ENCODE peak calls at places on chromosomes 1 and 21, in four cellular contexts. G, W, V and A are unnamed samples.
A peak's percentile ranks its signal among the peaks of the same experiment; 100 is the strongest.

GRCh38 chr1:203672354-203672753 is 45.7 kb downstream of the ATP2B4 start:
- DNase-seq in G (peak; percentile 71), W (no peak), V (peak; percentile 22), A (no peak)

GRCh38 chr1:167554028-167554779 is 642 bp upstream of the CREG1 start:
- DNase-seq in G (peak; percentile 18), W (no peak), V (no peak), A (no peak)

GRCh38 chr21:45291613-45292398 is 4.1 kb upstream of the POFUT2 start:
- DNase-seq in G (no peak), W (no peak), V (no peak), A (no peak)

GRCh38 chr1:232630047-232630893 is at the start of gene SIPA1L2:
- DNase-seq in G (peak; percentile 95), W (peak; percentile 89), V (peak; percentile 75), A (no peak)

GRCh38 chr1:20885121-20885520 is 98.0 kb upstream of the HP1BP3 start:
- DNase-seq in G (peak; percentile 41), W (no peak), V (no peak), A (no peak)

GRCh38 chr1:102863704-102864103 is 244.6 kb downstream of the COL11A1 start:
- DNase-seq in G (no peak), W (no peak), V (no peak), A (no peak)

GRCh38 chr1:12448746-12449177 is 169.2 kb downstream of the DHRS3 start:
- DNase-seq in G (peak; percentile 83), W (no peak), V (no peak), A (peak; percentile 88)

GRCh38 chr1:67316918-67317317 is 9.2 kb downstream of the IL12RB2 start:
- DNase-seq in G (no peak), W (no peak), V (no peak), A (no peak)

GRCh38 chr1:179229214-179230140 is at the start of gene ABL2:
- DNase-seq in G (peak; percentile 47), W (peak; percentile 53), V (peak; percentile 13), A (peak; percentile 71)

GRCh38 chr1:56434025-56434424 is 145.3 kb downstream of the PLPP3 start:
- DNase-seq in G (peak; percentile 42), W (no peak), V (no peak), A (no peak)

GRCh38 chr1:244322791-244323521 is 128.8 kb downstream of the ADSS2 start:
- DNase-seq in G (peak; percentile 97), W (peak; percentile 50), V (peak; percentile 30), A (peak; percentile 68)

GRCh38 chr1:96559707-96560588 is 161.6 kb upstream of the PTBP2 start:
- DNase-seq in G (peak; percentile 96), W (no peak), V (no peak), A (no peak)

GRCh38 chr1:64861611-64862010 is 104.7 kb downstream of the JAK1 start:
- DNase-seq in G (peak; percentile 24), W (no peak), V (no peak), A (no peak)

GRCh38 chr1:70628973-70629372 is 217.9 kb downstream of the CTH start:
- DNase-seq in G (no peak), W (no peak), V (no peak), A (no peak)

GRCh38 chr1:240030236-240030635 is 61.4 kb upstream of the FMN2 start:
- DNase-seq in G (peak; percentile 6), W (no peak), V (no peak), A (no peak)

GRCh38 chr1:237386362-237387143 is 344.6 kb downstream of the RYR2 start:
- DNase-seq in G (peak; percentile 60), W (no peak), V (no peak), A (peak; percentile 37)

GRCh38 chr1:225772848-225773247 is 4.8 kb upstream of the SRP9 start:
- DNase-seq in G (no peak), W (no peak), V (no peak), A (no peak)

GRCh38 chr1:25148673-25149300 is 83.5 kb downstream of the SYF2 start:
- DNase-seq in G (peak; percentile 14), W (peak; percentile 39), V (peak; percentile 22), A (no peak)

GRCh38 chr1:157193219-157193618 is 55.0 kb upstream of the ETV3 start:
- DNase-seq in G (no peak), W (no peak), V (no peak), A (no peak)